ENCODE peak calls at places on chromosomes 16 and 17, in seven cellular contexts. Y is ovary, D is neural progenitor cell, G is body of pancreas, R is mesothelial cell of epicardium, H is fibroblast of the aortic adventitia, U is heart left ventricle. J is an unnamed sample.

GRCh38 chr17:41212524-41213169 is 13.8 kb upstream of the KRTAP9-2 start:
- DNase-seq in Y (no peak), D (no peak), G (no peak), R (no peak), H (no peak), U (no peak), J (no peak)

GRCh38 chr16:50310308-50311133 is 44.2 kb downstream of the ADCY7 start:
- DNase-seq in Y (peak), D (no peak), G (no peak), R (no peak), H (no peak), U (no peak), J (no peak)

GRCh38 chr17:64617125-64617780 is 44.9 kb downstream of the SMURF2 start:
- DNase-seq in Y (no peak), D (no peak), G (no peak), R (no peak), H (no peak), U (no peak), J (no peak)

GRCh38 chr17:44209786-44210341 is 9.6 kb downstream of the UBTF start:
- DNase-seq in Y (no peak), D (no peak), G (no peak), R (no peak), H (no peak), U (no peak), J (no peak)

GRCh38 chr17:655618-656017 is 59.0 kb downstream of the VPS53 start:
- DNase-seq in Y (no peak), D (no peak), G (no peak), R (no peak), H (no peak), U (no peak), J (no peak)

GRCh38 chr17:39954876-39955275 is 7.9 kb upstream of the GSDMA start:
- DNase-seq in Y (no peak), D (no peak), G (no peak), R (no peak), H (no peak), U (no peak), J (no peak)

GRCh38 chr17:2855063-2855600 is 58.9 kb downstream of the RAP1GAP2 start:
- DNase-seq in Y (no peak), D (no peak), G (no peak), R (no peak), H (no peak), U (no peak), J (no peak)

GRCh38 chr16:53881371-53881770 is 177.4 kb downstream of the FTO start:
- DNase-seq in Y (no peak), D (no peak), G (no peak), R (no peak), H (peak), U (no peak), J (no peak)

GRCh38 chr16:78551487-78552085 is 452.1 kb downstream of the WWOX start:
- DNase-seq in Y (no peak), D (peak), G (no peak), R (no peak), H (no peak), U (no peak), J (no peak)

GRCh38 chr17:68004201-68004600 is 7.9 kb upstream of the C17orf58 start:
- DNase-seq in Y (no peak), D (no peak), G (no peak), R (no peak), H (no peak), U (no peak), J (no peak)

GRCh38 chr16:2687531-2688308 is 5.4 kb downstream of the KCTD5 start:
- DNase-seq in Y (no peak), D (no peak), G (peak), R (no peak), H (no peak), U (no peak), J (no peak)

GRCh38 chr16:86990451-86990850 is 326.7 kb downstream of the C16orf95 start:
- DNase-seq in Y (no peak), D (no peak), G (no peak), R (no peak), H (no peak), U (no peak), J (no peak)

GRCh38 chr16:57531253-57531575 is 5.2 kb downstream of the CCDC102A start:
- DNase-seq in Y (peak), D (no peak), G (no peak), R (no peak), H (no peak), U (no peak), J (peak)

GRCh38 chr16:49510676-49511305 is 137.2 kb downstream of the C16orf78 start:
- DNase-seq in Y (no peak), D (no peak), G (no peak), R (no peak), H (no peak), U (no peak), J (no peak)

GRCh38 chr16:56667581-56668571 is at the start of gene MT1G:
- DNase-seq in Y (no peak), D (no peak), G (peak), R (no peak), H (peak), U (peak), J (no peak)

GRCh38 chr16:81455720-81456494 is 11.3 kb downstream of the CMIP start:
- DNase-seq in Y (no peak), D (no peak), G (no peak), R (no peak), H (no peak), U (no peak), J (no peak)

GRCh38 chr16:65618931-65619330 is 497.1 kb upstream of the CDH11 start:
- DNase-seq in Y (no peak), D (no peak), G (no peak), R (no peak), H (no peak), U (no peak), J (no peak)

GRCh38 chr17:41974031-41974430 is 7.4 kb downstream of the CNP start:
- DNase-seq in Y (no peak), D (no peak), G (no peak), R (no peak), H (no peak), U (no peak), J (no peak)

GRCh38 chr17:21355586-21355985 is 20.6 kb upstream of the KCNJ12 start:
- DNase-seq in Y (no peak), D (no peak), G (no peak), R (no peak), H (no peak), U (no peak), J (no peak)

GRCh38 chr17:6711081-6711674 is 2.0 kb downstream of the SLC13A5 start:
- DNase-seq in Y (peak), D (no peak), G (no peak), R (no peak), H (no peak), U (no peak), J (no peak)

GRCh38 chr16:23081675-23082119 is 67.6 kb downstream of the USP31 start:
- DNase-seq in Y (no peak), D (no peak), G (no peak), R (no peak), H (peak), U (no peak), J (no peak)

GRCh38 chr16:30748634-30749445 is 615 bp downstream of the PHKG2 start:
- DNase-seq in Y (peak), D (peak), G (peak), R (no peak), H (peak), U (no peak), J (no peak)

GRCh38 chr17:61474235-61474927 is 22.2 kb downstream of the TBX4 start:
- DNase-seq in Y (no peak), D (no peak), G (no peak), R (no peak), H (peak), U (no peak), J (no peak)

GRCh38 chr17:12958786-12959185 is 59.0 kb downstream of the ELAC2 start:
- DNase-seq in Y (no peak), D (no peak), G (no peak), R (no peak), H (no peak), U (no peak), J (no peak)

GRCh38 chr16:30142672-30143346 is 19.8 kb upstream of the MAPK3 start:
- DNase-seq in Y (no peak), D (peak), G (no peak), R (no peak), H (no peak), U (no peak), J (no peak)

GRCh38 chr16:84048306-84048705 is 5.7 kb upstream of the SLC38A8 start:
- DNase-seq in Y (no peak), D (peak), G (peak), R (no peak), H (no peak), U (no peak), J (no peak)

GRCh38 chr17:81890447-81891302 is 711 bp downstream of the ALYREF start:
- DNase-seq in Y (no peak), D (peak), G (no peak), R (peak), H (no peak), U (no peak), J (no peak)

GRCh38 chr16:88773812-88774291 is 11.2 kb downstream of the PIEZO1 start:
- DNase-seq in Y (peak), D (peak), G (peak), R (no peak), H (peak), U (peak), J (no peak)

GRCh38 chr16:30000768-30001631 is 5.0 kb downstream of the INO80E start:
- DNase-seq in Y (no peak), D (no peak), G (no peak), R (no peak), H (no peak), U (no peak), J (no peak)

GRCh38 chr16:53415504-53415903 is 18.8 kb upstream of the RBL2 start:
- DNase-seq in Y (no peak), D (peak), G (no peak), R (no peak), H (no peak), U (no peak), J (no peak)

GRCh38 chr17:1447061-1447460 is 9.0 kb downstream of the CRK start:
- DNase-seq in Y (no peak), D (no peak), G (no peak), R (no peak), H (no peak), U (no peak), J (no peak)

GRCh38 chr17:79543566-79543965 is 67.3 kb downstream of the RBFOX3 start:
- DNase-seq in Y (no peak), D (no peak), G (no peak), R (no peak), H (no peak), U (no peak), J (no peak)

GRCh38 chr17:35555695-35556094 is 4.9 kb downstream of the SLFN14 start:
- DNase-seq in Y (no peak), D (no peak), G (no peak), R (no peak), H (no peak), U (no peak), J (no peak)
- TF ChIP-seq CTCF in Y (no peak), D (peak), G (no peak), R (no peak), H (peak), U (no peak), J (no peak)

GRCh38 chr17:83174859-83175550 is 95.6 kb downstream of the METRNL start:
- DNase-seq in Y (no peak), D (no peak), G (no peak), R (no peak), H (no peak), U (no peak), J (no peak)
- TF ChIP-seq CTCF in Y (no peak), D (no peak), G (no peak), R (no peak), H (peak), U (no peak), J (no peak)

GRCh38 chr16:4772351-4772750 is 5.4 kb upstream of the ZNF500 start:
- DNase-seq in Y (no peak), D (no peak), G (no peak), R (no peak), H (no peak), U (no peak), J (no peak)
- TF ChIP-seq CTCF in Y (no peak), D (no peak), G (no peak), R (no peak), H (no peak), U (no peak), J (no peak)

GRCh38 chr17:9928601-9929341 is 23.7 kb upstream of the RCVRN start:
- DNase-seq in Y (no peak), D (peak), G (no peak), R (no peak), H (peak), U (no peak), J (no peak)
- TF ChIP-seq CTCF in Y (peak), D (peak), G (no peak), R (peak), H (peak), U (peak), J (no peak)

GRCh38 chr17:63435681-63436522 is 10.2 kb downstream of the CYB561 start:
- DNase-seq in Y (no peak), D (no peak), G (peak), R (no peak), H (no peak), U (no peak), J (no peak)
- TF ChIP-seq CTCF in Y (no peak), D (no peak), G (peak), R (no peak), H (no peak), U (no peak), J (no peak)